ENCODE peak calls at places on chromosomes 6 and 20, in four cellular contexts. Y is MM.1S, V is left ventricle myocardium inferior, A is adipocyte. Z is an unnamed sample. For H3K27me3, the result is how much of the 10 kb centered on the place peaks cover.

GRCh38 chr6:56808871-56809359 is 146.0 kb upstream of the BEND6 start:
- DNase-seq in V (no peak), Y (peak), A (peak), Z (peak)

GRCh38 chr6:148999921-149000589 is 253.2 kb downstream of the UST start:
- DNase-seq in A (peak), Y (no peak), V (peak), Z (no peak)

GRCh38 chr20:32385541-32385940 is 27.4 kb downstream of the ASXL1 start:
- DNase-seq in A (no peak), V (no peak), Y (no peak), Z (no peak)

GRCh38 chr6:170072246-170072645 is 218.6 kb downstream of the DLL1 start:
- DNase-seq in V (no peak), A (no peak), Y (no peak), Z (no peak)

GRCh38 chr6:101110814-101111213 is 229.7 kb upstream of the ASCC3 start:
- DNase-seq in V (no peak), Y (no peak), A (peak), Z (no peak)

GRCh38 chr6:70668499-70668812 is 773 bp downstream of the SMAP1 start:
- DNase-seq in V (no peak), A (peak), Y (no peak), Z (no peak)

GRCh38 chr6:53437557-53438202 is 88.9 kb upstream of the ELOVL5 start:
- DNase-seq in Y (peak), A (peak), V (no peak), Z (peak)

GRCh38 chr6:117399924-117400323 is 25.8 kb downstream of the ROS1 start:
- DNase-seq in V (no peak), A (peak), Y (no peak), Z (no peak)

GRCh38 chr6:75396005-75396800 is 97.4 kb downstream of the FILIP1 start:
- DNase-seq in A (no peak), Y (no peak), V (no peak), Z (no peak)

GRCh38 chr20:7903429-7903828 is 36.8 kb downstream of the HAO1 start:
- DNase-seq in Y (no peak), A (no peak), V (no peak), Z (no peak)

GRCh38 chr6:42929928-42930360 is 664 bp downstream of the CNPY3 start:
- DNase-seq in Y (peak), A (peak), V (no peak), Z (peak)

GRCh38 chr6:46583711-46584110 is 68.9 kb downstream of the CYP39A1 start:
- DNase-seq in A (no peak), Y (no peak), V (no peak), Z (peak)

GRCh38 chr6:30044630-30045029 is 16.4 kb upstream of the POLR1H start:
- DNase-seq in V (no peak), A (peak), Y (no peak), Z (no peak)

GRCh38 chr6:12602951-12603710 is 113.4 kb upstream of the PHACTR1 start:
- DNase-seq in A (peak), V (no peak), Y (peak), Z (peak)

GRCh38 chr6:16602035-16602434 is 159.2 kb downstream of the ATXN1 start:
- DNase-seq in A (no peak), V (no peak), Y (no peak), Z (no peak)

GRCh38 chr6:56618050-56618449 is 24.6 kb downstream of the DST start:
- DNase-seq in Y (no peak), V (no peak), A (no peak), Z (no peak)

GRCh38 chr6:56400273-56400672 is 152.9 kb upstream of the COL21A1 start:
- DNase-seq in V (no peak), A (no peak), Y (no peak), Z (no peak)

GRCh38 chr6:8236956-8237355 is 134.6 kb upstream of the EEF1E1 start:
- DNase-seq in A (no peak), V (no peak), Y (no peak), Z (no peak)

GRCh38 chr6:118656822-118657451 is 5.5 kb upstream of the CEP85L start:
- DNase-seq in V (no peak), Y (peak), A (no peak), Z (no peak)

GRCh38 chr20:19968488-19969073 is 48.6 kb upstream of the NAA20 start:
- DNase-seq in Y (peak), A (no peak), V (no peak), Z (no peak)

GRCh38 chr6:52572536-52572935 is 4.3 kb downstream of the TRAM2 start:
- DNase-seq in A (no peak), V (no peak), Y (no peak), Z (no peak)

GRCh38 chr6:84284428-84285033 is 57.1 kb upstream of the CEP162 start:
- DNase-seq in V (no peak), Y (no peak), A (peak), Z (peak)

GRCh38 chr6:116447496-116448011 is 13.6 kb upstream of the CALHM6 start:
- DNase-seq in V (no peak), Y (peak), A (peak), Z (peak)

GRCh38 chr20:45725134-45725533 is 3.0 kb downstream of the SPINT4 start:
- DNase-seq in V (no peak), Y (no peak), A (no peak), Z (no peak)

GRCh38 chr20:58840816-58841538 is 9.7 kb downstream of the GNAS-AS1 start:
- DNase-seq in V (no peak), Y (no peak), A (no peak), Z (no peak)
- H3K27me3 ChIP-seq in V (half or more), Y (half or more), A (under half), Z (half or more)

DNA sequence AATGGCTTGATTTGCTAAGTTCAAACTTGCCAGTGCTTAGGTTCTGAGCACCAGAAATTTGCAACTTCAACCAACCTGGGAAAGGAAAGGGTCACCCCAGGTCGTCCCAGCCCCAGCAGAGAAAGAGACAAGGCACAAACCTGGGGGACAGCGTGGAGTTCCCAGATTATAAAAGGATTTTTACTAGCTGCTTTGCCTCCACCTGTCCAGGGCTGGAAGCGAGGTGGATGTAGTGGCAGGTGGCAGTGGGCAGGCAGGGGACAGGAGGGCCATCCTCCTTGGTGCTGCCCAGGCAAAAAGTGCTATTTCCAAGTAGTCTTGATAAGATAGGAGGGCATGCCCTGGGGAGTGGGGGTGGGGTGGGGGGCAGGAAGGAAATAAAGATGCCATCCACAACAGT is 4.9 kb downstream of the PAX1 start:
- DNase-seq in Y (no peak), V (no peak), A (no peak), Z (no peak)
- H3K27me3 ChIP-seq in Y (under half), V (half or more), A (half or more), Z (half or more)

GRCh38 chr6:163760860-163761259 is 346.3 kb downstream of the QKI start:
- DNase-seq in Y (no peak), A (no peak), V (no peak), Z (no peak)

GRCh38 chr6:163764565-163764964 is 350.0 kb downstream of the QKI start:
- DNase-seq in V (no peak), A (peak), Y (no peak), Z (no peak)

GRCh38 chr6:163765326-163765725 is 350.8 kb downstream of the QKI start:
- DNase-seq in Y (no peak), V (no peak), A (peak), Z (no peak)

GRCh38 chr6:163759542-163759941 is 345.0 kb downstream of the QKI start:
- DNase-seq in Y (no peak), A (peak), V (no peak), Z (no peak)

DNA sequence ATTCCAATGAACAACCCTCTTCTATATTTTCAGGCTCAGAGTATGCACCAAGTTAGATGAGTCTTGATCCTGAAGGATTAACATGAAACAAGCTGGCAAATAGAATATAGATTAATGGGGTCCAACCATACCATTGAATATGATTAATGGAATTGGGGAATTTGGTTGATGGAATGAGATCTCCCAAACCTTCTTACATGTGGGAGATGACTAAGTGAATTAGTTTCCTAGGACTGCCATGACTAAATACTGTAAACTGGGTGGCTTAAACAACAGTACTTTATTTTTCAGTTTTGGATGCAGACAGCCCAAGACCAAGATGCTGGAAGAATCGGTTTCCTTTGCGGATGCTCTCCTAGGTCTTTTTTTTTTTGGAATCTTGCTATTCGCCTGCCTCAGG is 347.0 kb downstream of the QKI start:
- DNase-seq in A (peak), V (no peak), Y (no peak), Z (no peak)
- H3K27me3 ChIP-seq in A (under half), V (under half), Y (under half), Z (under half)

GRCh38 chr20:2468581-2469407 is 1.8 kb downstream of the SNRPB start:
- DNase-seq in Y (peak), A (peak), V (no peak), Z (no peak)

GRCh38 chr20:2465100-2465499 is 5.5 kb downstream of the SNRPB start:
- DNase-seq in A (no peak), V (no peak), Y (no peak), Z (no peak)

GRCh38 chr20:2470432-2471193 is at the start of gene SNRPB:
- DNase-seq in V (peak), A (peak), Y (peak), Z (peak)

GRCh38 chr20:2470051-2470431 is 548 bp downstream of the SNRPB start:
- DNase-seq in A (peak), V (no peak), Y (peak), Z (peak)

DNA sequence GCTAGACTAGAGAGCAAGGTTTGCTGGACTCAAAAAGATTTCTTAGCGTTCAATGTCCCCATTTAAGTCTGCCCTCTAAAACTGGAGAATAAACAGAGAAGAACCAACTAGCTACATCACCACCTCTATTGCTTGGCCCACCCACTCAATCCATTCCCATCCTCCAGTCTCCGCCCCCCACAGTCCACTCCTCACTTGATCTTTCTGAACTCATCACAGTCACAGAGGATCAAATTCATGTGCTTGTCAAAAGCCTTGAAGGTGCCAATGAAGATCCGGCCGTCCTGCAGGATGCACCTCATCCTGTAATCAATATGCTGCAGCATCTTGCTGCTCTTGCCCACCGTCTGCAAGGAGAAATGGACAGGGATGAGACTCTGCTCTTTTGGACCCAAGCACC is 3.2 kb downstream of the SNRPB start:
- DNase-seq in Y (no peak), A (no peak), V (no peak), Z (no peak)
- H3K27me3 ChIP-seq in Y (under half), A (under half), V (under half), Z (under half)

GRCh38 chr6:87943191-87943590 is 104.5 kb upstream of the SPACA1 start:
- DNase-seq in A (no peak), V (no peak), Y (no peak), Z (no peak)
- H3K27me3 ChIP-seq in A (under half), V (under half), Y (under half), Z (under half)

GRCh38 chr6:158514991-158515390 is 44.9 kb upstream of the TMEM181 start:
- DNase-seq in A (no peak), V (no peak), Y (no peak), Z (no peak)
- H3K27me3 ChIP-seq in A (under half), V (under half), Y (under half), Z (under half)

GRCh38 chr20:37447688-37448087 is 73.4 kb upstream of the NNAT start:
- DNase-seq in V (no peak), A (no peak), Y (no peak), Z (no peak)
- H3K27me3 ChIP-seq in V (under half), A (half or more), Y (under half), Z (under half)